ENCODE peak calls at places on chromosomes 2 and 18, in nine cellular contexts. N, F, O, B, Z, H, S, P and M are unnamed samples.

GRCh38 chr2:155266579-155266978 is 568.1 kb downstream of the KCNJ3 start:
- DNase-seq in H (no peak), B (no peak), S (no peak), Z (no peak), F (no peak), N (no peak), O (no peak), P (no peak), M (no peak)

GRCh38 chr2:10438688-10439087 is 9.4 kb downstream of the ODC1 start:
- DNase-seq in B (no peak), P (no peak), Z (no peak), O (no peak), H (no peak), S (no peak), F (no peak), N (no peak), M (no peak)

GRCh38 chr2:26462511-26463251 is 15.2 kb downstream of the OTOF start:
- DNase-seq in P (no peak), N (no peak), B (peak), H (peak), S (peak), F (peak), Z (peak), O (peak), M (peak)

GRCh38 chr2:165868211-165868610 is 74.2 kb upstream of the GALNT3 start:
- DNase-seq in H (no peak), O (peak), S (no peak), N (no peak), F (no peak), B (no peak), Z (no peak), P (no peak), M (peak)

GRCh38 chr2:216985658-216986141 is 125.8 kb upstream of the TNP1 start:
- DNase-seq in F (no peak), Z (no peak), H (no peak), P (no peak), O (no peak), B (no peak), S (no peak), N (no peak), M (no peak)

GRCh38 chr2:23940262-23940975 is at the start of gene UBXN2A:
- DNase-seq in N (peak), B (peak), F (no peak), S (peak), O (peak), H (peak), P (peak), Z (peak), M (peak)

GRCh38 chr2:9422321-9423099 is 818 bp downstream of the ITGB1BP1 start:
- DNase-seq in O (peak), N (peak), B (peak), S (peak), F (no peak), Z (peak), H (peak), P (peak), M (peak)

GRCh38 chr2:186913870-186914269 is 64.9 kb upstream of the ZSWIM2 start:
- DNase-seq in F (no peak), Z (no peak), S (no peak), O (no peak), B (no peak), P (no peak), H (no peak), N (no peak), M (no peak)

GRCh38 chr2:14256890-14257289 is 375.6 kb upstream of the LRATD1 start:
- DNase-seq in P (no peak), N (no peak), F (peak), Z (no peak), H (no peak), O (no peak), S (no peak), B (no peak), M (no peak)

GRCh38 chr2:156563994-156564753 is 128.0 kb downstream of the GPD2 start:
- DNase-seq in P (no peak), B (no peak), F (no peak), H (no peak), N (no peak), O (no peak), Z (no peak), S (no peak), M (no peak)

GRCh38 chr2:10297950-10298349 is 4.8 kb upstream of the HPCAL1 start:
- DNase-seq in Z (peak), H (peak), B (peak), P (no peak), O (peak), N (peak), S (peak), F (peak), M (peak)

GRCh38 chr2:7427293-7428060 is 510.3 kb downstream of the RNF144A start:
- DNase-seq in S (no peak), H (peak), P (no peak), O (peak), B (no peak), N (peak), Z (no peak), F (no peak), M (peak)

GRCh38 chr2:31694444-31694843 is 113.7 kb upstream of the SRD5A2 start:
- DNase-seq in P (no peak), N (no peak), B (no peak), Z (no peak), H (peak), F (no peak), O (peak), S (no peak), M (no peak)

GRCh38 chr2:237491515-237492118 is 4.6 kb downstream of the MLPH start:
- DNase-seq in N (no peak), F (no peak), B (no peak), P (no peak), O (no peak), S (no peak), H (no peak), Z (no peak), M (no peak)

GRCh38 chr2:47091118-47091517 is 64.0 kb downstream of the STPG4 start:
- DNase-seq in H (no peak), N (no peak), F (no peak), O (no peak), S (no peak), Z (no peak), P (no peak), B (no peak), M (no peak)

GRCh38 chr2:37914340-37914739 is 10.7 kb upstream of the RMDN2 start:
- DNase-seq in S (no peak), N (no peak), B (no peak), H (no peak), Z (no peak), P (no peak), F (no peak), O (no peak), M (no peak)

GRCh38 chr2:47128705-47129104 is 26.4 kb downstream of the STPG4 start:
- DNase-seq in F (no peak), Z (no peak), N (no peak), P (no peak), B (no peak), O (no peak), H (no peak), S (no peak), M (no peak)

GRCh38 chr2:212940816-212941215 is 210.6 kb downstream of the IKZF2 start:
- DNase-seq in P (peak), B (peak), H (peak), Z (peak), O (no peak), N (no peak), S (peak), F (peak), M (peak)

GRCh38 chr2:47299555-47299954 is 103.4 kb upstream of the MSH2 start:
- DNase-seq in B (no peak), N (no peak), Z (no peak), S (no peak), O (no peak), P (no peak), H (peak), F (no peak), M (peak)

GRCh38 chr18:34695300-34695699 is 14.8 kb upstream of the DTNA start:
- DNase-seq in N (no peak), O (no peak), S (peak), P (no peak), H (no peak), B (no peak), Z (no peak), F (no peak), M (no peak)

GRCh38 chr2:218284106-218284811 is 8.0 kb downstream of the TMBIM1 start:
- DNase-seq in B (peak), F (no peak), O (no peak), H (peak), N (no peak), S (peak), Z (peak), P (no peak), M (peak)

GRCh38 chr2:238019962-238020361 is 40.8 kb upstream of the SCLY start:
- DNase-seq in P (no peak), S (no peak), H (peak), N (no peak), F (no peak), Z (no peak), B (no peak), O (no peak), M (no peak)

GRCh38 chr2:213021971-213022899 is 129.2 kb downstream of the IKZF2 start:
- DNase-seq in F (no peak), B (no peak), H (peak), S (no peak), N (no peak), Z (no peak), P (no peak), O (no peak), M (no peak)

GRCh38 chr2:37349376-37349775 is 4.9 kb downstream of the QPCT start:
- DNase-seq in F (no peak), Z (no peak), S (no peak), B (no peak), P (no peak), N (no peak), O (no peak), H (no peak), M (no peak)

GRCh38 chr2:120729410-120730052 is 6.1 kb upstream of the GLI2 start:
- DNase-seq in P (no peak), S (no peak), B (no peak), F (no peak), Z (no peak), O (no peak), N (no peak), H (peak), M (no peak)

GRCh38 chr18:37476182-37476581 is 89.4 kb downstream of the CELF4 start:
- DNase-seq in O (peak), N (no peak), F (no peak), H (peak), Z (no peak), S (peak), B (no peak), P (peak), M (peak)

GRCh38 chr2:75679556-75679955 is 31.2 kb downstream of the GCFC2 start:
- DNase-seq in N (no peak), P (no peak), S (no peak), B (no peak), O (no peak), H (no peak), Z (no peak), F (no peak), M (no peak)

GRCh38 chr2:213104089-213104902 is 47.1 kb downstream of the IKZF2 start:
- DNase-seq in Z (no peak), H (peak), S (no peak), O (no peak), P (no peak), N (peak), F (no peak), B (no peak), M (peak)

GRCh38 chr18:10086458-10086857 is 172.6 kb downstream of the VAPA start:
- DNase-seq in F (no peak), B (no peak), P (no peak), N (no peak), H (peak), O (no peak), Z (no peak), S (peak), M (peak)

GRCh38 chr2:30620102-30620501 is 173.1 kb downstream of the LCLAT1 start:
- DNase-seq in B (no peak), H (no peak), P (no peak), S (no peak), N (no peak), Z (no peak), F (no peak), O (no peak), M (no peak)

GRCh38 chr2:185012643-185013042 is 414.3 kb downstream of the ZNF804A start:
- DNase-seq in N (no peak), H (no peak), O (no peak), B (no peak), P (no peak), F (no peak), Z (no peak), S (no peak), M (no peak)

GRCh38 chr18:64365106-64365505 is 216.2 kb upstream of the LINC00305 start:
- DNase-seq in S (no peak), P (no peak), Z (no peak), F (no peak), N (no peak), B (no peak), O (no peak), H (no peak), M (no peak)

GRCh38 chr2:196239622-196240587 is 68.5 kb upstream of the STK17B start:
- DNase-seq in S (peak), P (peak), N (peak), H (peak), Z (peak), O (no peak), F (peak), B (peak), M (no peak)

GRCh38 chr2:158091647-158092046 is 10.0 kb upstream of the UPP2 start:
- DNase-seq in B (no peak), S (no peak), O (no peak), H (no peak), Z (no peak), F (no peak), P (no peak), N (no peak), M (no peak)

GRCh38 chr18:75075016-75075305 is 134.0 kb downstream of the PTGR3 start:
- DNase-seq in H (no peak), P (no peak), F (no peak), S (no peak), O (no peak), N (no peak), B (no peak), Z (no peak), M (no peak)

GRCh38 chr18:24609249-24609648 is 148.8 kb downstream of the HRH4 start:
- DNase-seq in S (no peak), P (no peak), N (no peak), Z (no peak), F (no peak), H (no peak), B (no peak), O (no peak), M (no peak)

GRCh38 chr18:49626842-49627360 is 65.0 kb downstream of the LIPG start:
- DNase-seq in B (no peak), P (no peak), F (no peak), H (no peak), O (no peak), Z (no peak), N (no peak), S (no peak), M (no peak)

GRCh38 chr2:102442967-102443828 is 20.2 kb downstream of the IL18RAP start:
- DNase-seq in N (peak), B (no peak), Z (no peak), P (peak), F (no peak), H (peak), S (peak), O (no peak), M (peak)

GRCh38 chr18:72742002-72742401 is 125.8 kb downstream of the NETO1 start:
- DNase-seq in O (no peak), Z (no peak), S (no peak), F (no peak), H (peak), N (no peak), P (no peak), B (no peak), M (no peak)

GRCh38 chr2:69177063-69177771 is 164.2 kb downstream of the ANTXR1 start:
- DNase-seq in F (no peak), H (no peak), B (peak), Z (peak), N (no peak), P (peak), O (peak), S (peak), M (peak)
- H3K27ac ChIP-seq in F (no peak), H (no peak), B (peak), Z (peak), N (no peak), P (peak), O (peak), S (no peak), M (peak)

GRCh38 chr2:160324161-160324768 is 124.2 kb upstream of the ITGB6 start:
- DNase-seq in Z (peak), H (peak), B (peak), F (no peak), O (peak), N (peak), P (peak), S (peak), M (peak)

GRCh38 chr2:160325413-160325812 is 125.3 kb upstream of the ITGB6 start:
- DNase-seq in N (no peak), B (no peak), P (no peak), O (no peak), H (no peak), Z (no peak), S (no peak), F (no peak), M (no peak)

GRCh38 chr2:160328748-160329147 is 128.7 kb upstream of the ITGB6 start:
- DNase-seq in S (no peak), H (no peak), N (no peak), O (no peak), B (no peak), P (no peak), F (no peak), Z (no peak), M (no peak)

GRCh38 chr2:160322320-160322719 is 122.2 kb upstream of the ITGB6 start:
- DNase-seq in N (no peak), P (no peak), F (no peak), H (no peak), S (no peak), O (no peak), B (no peak), Z (no peak), M (no peak)

GRCh38 chr2:160324917-160325316 is 124.8 kb upstream of the ITGB6 start:
- DNase-seq in Z (no peak), N (no peak), P (no peak), H (no peak), O (no peak), B (no peak), S (no peak), F (no peak), M (no peak)
- H3K27ac ChIP-seq in Z (no peak), N (no peak), P (no peak), H (no peak), O (no peak), B (no peak), S (no peak), F (no peak), M (no peak)

GRCh38 chr2:64104944-64105343 is 39.3 kb downstream of the PELI1 start:
- DNase-seq in S (no peak), N (no peak), P (no peak), H (peak), F (peak), O (peak), B (no peak), Z (no peak), M (no peak)
- H3K27ac ChIP-seq in S (peak), N (no peak), P (peak), H (no peak), F (peak), O (no peak), B (no peak), Z (no peak), M (peak)

GRCh38 chr2:20111311-20112131 is 60.1 kb upstream of the LAPTM4A start:
- DNase-seq in Z (no peak), B (no peak), O (no peak), N (no peak), F (no peak), H (no peak), S (no peak), P (no peak), M (peak)
- H3K27ac ChIP-seq in Z (no peak), B (no peak), O (no peak), N (no peak), F (no peak), H (no peak), S (no peak), P (no peak), M (no peak)

DNA sequence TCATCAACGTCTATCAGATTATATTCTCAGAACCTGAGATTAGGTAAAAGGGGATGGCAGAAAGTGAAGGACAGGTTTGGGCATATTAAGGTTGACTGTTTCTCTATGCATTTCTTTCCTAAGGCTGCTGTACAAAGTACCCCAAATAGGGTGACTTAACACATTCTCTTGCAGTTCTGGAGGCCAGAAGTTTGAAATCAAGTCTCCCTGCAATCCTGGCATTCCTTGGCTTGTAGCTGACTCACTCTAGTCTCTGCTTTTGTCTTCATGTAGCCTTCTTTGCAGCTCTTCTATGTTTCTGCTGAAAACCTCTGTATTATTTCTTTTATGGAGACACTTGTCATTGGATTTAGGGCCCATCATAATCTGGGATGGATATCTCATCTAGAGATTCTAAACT is 364.3 kb downstream of the PLCL1 start:
- DNase-seq in H (no peak), O (no peak), N (no peak), S (no peak), B (no peak), Z (no peak), F (no peak), P (no peak), M (no peak)
- H3K27ac ChIP-seq in H (no peak), O (no peak), N (no peak), S (no peak), B (no peak), Z (no peak), F (no peak), P (no peak), M (no peak)

DNA sequence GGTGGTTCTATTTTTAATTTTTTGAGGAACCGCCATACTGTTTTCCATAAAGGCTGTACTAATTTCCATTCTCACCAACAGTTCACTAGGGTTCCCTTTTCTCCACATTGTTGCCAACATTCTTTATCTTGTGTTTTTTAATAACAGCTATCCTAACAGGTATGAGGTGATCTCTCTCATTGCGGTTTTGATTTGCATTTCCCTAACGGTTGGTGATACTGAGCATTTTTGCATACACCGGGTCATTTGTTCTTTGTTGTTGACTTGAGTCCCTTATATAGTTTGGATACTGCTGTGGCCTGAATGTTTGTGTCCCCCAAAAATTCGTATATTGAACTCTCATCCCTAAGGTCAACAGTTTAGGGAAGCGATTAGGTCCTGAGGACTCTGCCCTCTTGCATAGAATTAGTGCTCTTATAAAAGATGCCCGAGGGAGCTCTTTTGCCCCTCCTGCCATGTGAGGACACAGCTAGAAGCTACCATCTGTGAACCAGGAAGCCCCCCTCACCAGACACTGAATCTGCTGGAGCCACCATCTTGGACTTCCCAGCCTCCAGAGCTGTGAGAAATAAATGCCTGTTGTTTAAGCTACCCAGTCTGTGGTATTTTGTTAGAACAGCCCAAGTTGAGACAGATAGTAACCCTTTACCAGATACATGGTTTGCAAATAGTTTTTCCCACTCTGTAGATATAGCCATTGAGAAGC is 4.7 kb downstream of the IMP4 start:
- DNase-seq in Z (no peak), S (no peak), P (no peak), B (no peak), F (no peak), O (no peak), N (no peak), H (no peak), M (no peak)
- H3K27ac ChIP-seq in Z (no peak), S (no peak), P (no peak), B (no peak), F (no peak), O (no peak), N (no peak), H (no peak), M (no peak)